ENCODE peak calls at places on chromosome 4, in nine cellular contexts. W is right atrium auricular region, I is GM13977, O is aorta, M is bronchial epithelial cell, P is stomach, G is NCI-H345, R is B cell, V is H54. T is an unnamed sample.

GRCh38 chr4:105619193-105619931 is 66.9 kb downstream of the ARHGEF38 start:
- DNase-seq in M (peak; percentile 38), P (peak; percentile 96), W (peak; percentile 64), I (no peak), O (peak; percentile 82), R (no peak), V (no peak), G (peak; percentile 34), T (no peak)

GRCh38 chr4:77911842-77912450 is 49.3 kb downstream of the MRPL1 start:
- DNase-seq in R (peak; percentile 32), M (no peak), W (no peak), V (no peak), I (peak; percentile 8), O (no peak), G (no peak), P (no peak), T (no peak)

GRCh38 chr4:89800527-89801103 is 36.3 kb downstream of the SNCA start:
- DNase-seq in V (peak; percentile 3), R (no peak), P (no peak), G (no peak), W (no peak), O (no peak), I (no peak), M (peak; percentile 47), T (no peak)

GRCh38 chr4:93827272-93827947 is 1.1 kb upstream of the ATOH1 start:
- DNase-seq in R (no peak), W (no peak), G (peak; percentile 8), V (no peak), O (no peak), M (no peak), P (no peak), I (peak; percentile 30), T (no peak)

GRCh38 chr4:93897559-93897958 is 69.0 kb downstream of the ATOH1 start:
- DNase-seq in O (no peak), M (peak; percentile 33), W (no peak), R (no peak), P (no peak), G (peak; percentile 7), V (no peak), I (no peak), T (no peak)

GRCh38 chr4:88318751-88319350 is 34.5 kb upstream of the PPM1K start:
- DNase-seq in O (no peak), G (no peak), R (no peak), M (peak; percentile 75), W (no peak), P (no peak), I (no peak), V (no peak), T (no peak)

GRCh38 chr4:33060873-33061542 is 2340.8 kb downstream of the PCDH7 start:
- DNase-seq in W (no peak), R (no peak), P (no peak), G (peak; percentile 41), I (no peak), V (no peak), M (peak; percentile 46), O (no peak), T (no peak)

GRCh38 chr4:156290811-156291210 is 337.1 kb upstream of the CTSO start:
- DNase-seq in R (no peak), I (no peak), V (no peak), W (no peak), M (no peak), G (no peak), P (no peak), O (no peak), T (no peak)

GRCh38 chr4:175805863-175806262 is 6.2 kb downstream of the GPM6A start:
- DNase-seq in O (no peak), R (no peak), I (no peak), G (no peak), M (no peak), W (no peak), V (no peak), P (no peak), T (no peak)

GRCh38 chr4:63105839-63106238 is 1303.4 kb downstream of the TECRL start:
- DNase-seq in I (no peak), G (no peak), R (no peak), O (no peak), W (no peak), M (no peak), V (no peak), P (no peak), T (no peak)

GRCh38 chr4:56909083-56909981 is 1.6 kb downstream of the REST start:
- DNase-seq in O (peak; percentile 69), R (peak; percentile 73), W (peak; percentile 63), P (peak; percentile 55), V (peak; percentile 51), M (peak; percentile 46), G (no peak), I (peak; percentile 77), T (peak; percentile 31)

T was measured in T1000.